ENCODE peak calls at places on chromosomes 3 and 15, in eight cellular contexts. One of them, this sample, is unnamed.

GRCh38 chr15:49079340-49080039 is 33.2 kb upstream of the SECISBP2L start:
- DNase-seq in fibroblast of lung: no peak
- DNase-seq in body of pancreas: no peak
- DNase-seq in uterus: no peak
- DNase-seq in kidney: no peak
- DNase-seq in tibial nerve: no peak
- DNase-seq in aorta: no peak
- DNase-seq in adrenal gland: no peak
- DNase-seq in this sample: no peak

GRCh38 chr3:171383206-171384018 is 76.8 kb downstream of the TNIK start:
- DNase-seq in aorta: no peak
- DNase-seq in body of pancreas: no peak
- DNase-seq in kidney: no peak
- DNase-seq in uterus: no peak
- DNase-seq in adrenal gland: no peak
- DNase-seq in tibial nerve: no peak
- DNase-seq in fibroblast of lung: peak; percentile 71
- DNase-seq in this sample: no peak

GRCh38 chr3:53817809-53818208 is 28.4 kb downstream of the CHDH start:
- DNase-seq in adrenal gland: no peak
- DNase-seq in tibial nerve: no peak
- DNase-seq in uterus: no peak
- DNase-seq in aorta: peak; percentile 57
- DNase-seq in fibroblast of lung: no peak
- DNase-seq in kidney: peak; percentile 57
- DNase-seq in body of pancreas: no peak
- DNase-seq in this sample: peak; percentile 43

GRCh38 chr3:12116892-12117291 is 41.8 kb downstream of the TIMP4 start:
- DNase-seq in aorta: no peak
- DNase-seq in adrenal gland: no peak
- DNase-seq in tibial nerve: no peak
- DNase-seq in kidney: no peak
- DNase-seq in fibroblast of lung: no peak
- DNase-seq in uterus: no peak
- DNase-seq in body of pancreas: no peak
- DNase-seq in this sample: no peak

GRCh38 chr3:5022966-5023776 is 43.9 kb downstream of the BHLHE40 start:
- DNase-seq in kidney: peak; percentile 91
- DNase-seq in body of pancreas: peak; percentile 82
- DNase-seq in uterus: peak; percentile 82
- DNase-seq in aorta: peak; percentile 92
- DNase-seq in tibial nerve: no peak
- DNase-seq in fibroblast of lung: peak; percentile 100
- DNase-seq in adrenal gland: no peak
- DNase-seq in this sample: no peak

GRCh38 chr15:61227269-61228024 is 1.7 kb downstream of the RORA start:
- DNase-seq in body of pancreas: peak; percentile 12
- DNase-seq in adrenal gland: peak; percentile 40
- DNase-seq in fibroblast of lung: peak; percentile 80
- DNase-seq in aorta: peak; percentile 80
- DNase-seq in uterus: peak; percentile 34
- DNase-seq in kidney: peak; percentile 62
- DNase-seq in tibial nerve: no peak
- DNase-seq in this sample: no peak

GRCh38 chr3:51709004-51709420 is 2.1 kb downstream of the GRM2 start:
- DNase-seq in body of pancreas: peak; percentile 8
- DNase-seq in adrenal gland: peak; percentile 12
- DNase-seq in kidney: peak; percentile 61
- DNase-seq in tibial nerve: no peak
- DNase-seq in uterus: peak; percentile 6
- DNase-seq in fibroblast of lung: no peak
- DNase-seq in aorta: peak; percentile 68
- DNase-seq in this sample: no peak

GRCh38 chr3:102006812-102007485 is 157.6 kb downstream of the NFKBIZ start:
- DNase-seq in kidney: no peak
- DNase-seq in adrenal gland: no peak
- DNase-seq in tibial nerve: no peak
- DNase-seq in aorta: no peak
- DNase-seq in fibroblast of lung: peak; percentile 98
- DNase-seq in uterus: peak; percentile 19
- DNase-seq in body of pancreas: peak; percentile 29
- DNase-seq in this sample: no peak

GRCh38 chr3:59946401-59946800 is 896.6 kb upstream of the CFAP20DC start:
- DNase-seq in body of pancreas: no peak
- DNase-seq in uterus: no peak
- DNase-seq in adrenal gland: no peak
- DNase-seq in tibial nerve: no peak
- DNase-seq in kidney: no peak
- DNase-seq in fibroblast of lung: no peak
- DNase-seq in aorta: no peak
- DNase-seq in this sample: no peak

GRCh38 chr3:45477838-45478237 is 89.5 kb downstream of the LARS2 start:
- DNase-seq in body of pancreas: no peak
- DNase-seq in aorta: no peak
- DNase-seq in uterus: no peak
- DNase-seq in tibial nerve: no peak
- DNase-seq in kidney: no peak
- DNase-seq in fibroblast of lung: no peak
- DNase-seq in adrenal gland: no peak
- DNase-seq in this sample: no peak

GRCh38 chr3:62567097-62568021 is 194.0 kb upstream of the FEZF2 start:
- DNase-seq in uterus: peak; percentile 20
- DNase-seq in aorta: no peak
- DNase-seq in tibial nerve: no peak
- DNase-seq in adrenal gland: peak; percentile 62
- DNase-seq in fibroblast of lung: peak; percentile 86
- DNase-seq in body of pancreas: peak; percentile 17
- DNase-seq in kidney: no peak
- DNase-seq in this sample: no peak

GRCh38 chr15:55230051-55230670 is 33.4 kb upstream of the RSL24D1 start:
- DNase-seq in uterus: no peak
- DNase-seq in aorta: no peak
- DNase-seq in kidney: no peak
- DNase-seq in tibial nerve: no peak
- DNase-seq in body of pancreas: no peak
- DNase-seq in fibroblast of lung: peak; percentile 76
- DNase-seq in adrenal gland: no peak
- DNase-seq in this sample: no peak

GRCh38 chr15:28886431-28887343 is 913 bp downstream of the APBA2 start:
- DNase-seq in uterus: no peak
- DNase-seq in aorta: peak; percentile 64
- DNase-seq in adrenal gland: no peak
- DNase-seq in fibroblast of lung: no peak
- DNase-seq in kidney: peak; percentile 32
- DNase-seq in tibial nerve: no peak
- DNase-seq in body of pancreas: no peak
- DNase-seq in this sample: no peak

GRCh38 chr3:119571230-119571629 is 8.1 kb upstream of the ADPRH start:
- DNase-seq in tibial nerve: no peak
- DNase-seq in uterus: no peak
- DNase-seq in adrenal gland: no peak
- DNase-seq in kidney: no peak
- DNase-seq in fibroblast of lung: no peak
- DNase-seq in aorta: no peak
- DNase-seq in body of pancreas: no peak
- DNase-seq in this sample: no peak

GRCh38 chr3:192091831-192092230 is 630.9 kb downstream of the PYDC2 start:
- DNase-seq in tibial nerve: no peak
- DNase-seq in aorta: no peak
- DNase-seq in fibroblast of lung: peak; percentile 74
- DNase-seq in kidney: no peak
- DNase-seq in body of pancreas: no peak
- DNase-seq in uterus: no peak
- DNase-seq in adrenal gland: no peak
- DNase-seq in this sample: no peak

GRCh38 chr3:194872669-194872977 is 186.9 kb downstream of the FAM43A start:
- DNase-seq in fibroblast of lung: peak; percentile 78
- DNase-seq in uterus: no peak
- DNase-seq in adrenal gland: no peak
- DNase-seq in kidney: no peak
- DNase-seq in body of pancreas: no peak
- DNase-seq in tibial nerve: no peak
- DNase-seq in aorta: no peak
- DNase-seq in this sample: no peak

GRCh38 chr3:46915297-46915822 is 37.8 kb downstream of the PTH1R start:
- DNase-seq in fibroblast of lung: no peak
- DNase-seq in body of pancreas: peak; percentile 4
- DNase-seq in uterus: no peak
- DNase-seq in aorta: peak; percentile 36
- DNase-seq in adrenal gland: peak; percentile 12
- DNase-seq in kidney: peak; percentile 21
- DNase-seq in tibial nerve: no peak
- DNase-seq in this sample: peak; percentile 8

GRCh38 chr3:159432721-159433300 is 555.8 kb upstream of the IL12A start:
- DNase-seq in fibroblast of lung: peak; percentile 74
- DNase-seq in adrenal gland: no peak
- DNase-seq in aorta: no peak
- DNase-seq in body of pancreas: no peak
- DNase-seq in uterus: no peak
- DNase-seq in kidney: no peak
- DNase-seq in tibial nerve: no peak
- DNase-seq in this sample: no peak

GRCh38 chr3:112633191-112633590 is 7.8 kb downstream of the CCDC80 start:
- DNase-seq in aorta: no peak
- DNase-seq in kidney: no peak
- DNase-seq in fibroblast of lung: no peak
- DNase-seq in body of pancreas: no peak
- DNase-seq in adrenal gland: no peak
- DNase-seq in tibial nerve: no peak
- DNase-seq in uterus: no peak
- DNase-seq in this sample: no peak
- H3K4me1 ChIP-seq in aorta: no peaks in the 10 kb centered on the region
- H3K4me1 ChIP-seq in kidney: no peaks in the 10 kb centered on the region
- H3K4me1 ChIP-seq in fibroblast of lung: peaks cover 22% of the 10 kb centered on the region
- H3K4me1 ChIP-seq in body of pancreas: no peaks in the 10 kb centered on the region
- H3K4me1 ChIP-seq in adrenal gland: peaks cover 5% of the 10 kb centered on the region
- H3K4me1 ChIP-seq in tibial nerve: peaks cover 49% of the 10 kb centered on the region
- H3K4me1 ChIP-seq in uterus: peaks cover 12% of the 10 kb centered on the region
- H3K4me1 ChIP-seq in this sample: no peaks in the 10 kb centered on the region

DNA sequence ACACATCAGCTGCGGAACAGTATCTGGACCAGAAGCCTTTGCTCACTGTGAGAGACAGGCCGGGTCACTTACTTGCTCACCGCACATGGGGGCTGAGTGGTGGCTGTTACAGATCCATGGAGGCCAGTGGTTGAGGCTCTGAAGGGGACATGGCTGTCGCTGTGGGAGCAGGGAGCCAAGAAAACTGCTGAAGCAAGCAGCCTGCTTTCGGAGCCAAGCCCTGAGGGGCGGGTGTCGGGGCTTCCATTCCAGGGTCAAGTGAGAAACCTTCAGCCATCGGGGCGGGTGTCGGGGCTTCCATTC is 42.3 kb upstream of the ADAMTS17 start:
- DNase-seq in uterus: no peak
- DNase-seq in body of pancreas: no peak
- DNase-seq in adrenal gland: no peak
- DNase-seq in fibroblast of lung: no peak
- DNase-seq in aorta: no peak
- DNase-seq in kidney: no peak
- DNase-seq in tibial nerve: no peak
- DNase-seq in this sample: no peak
- H3K9me3 ChIP-seq in uterus: peaks cover 7% of the 10 kb centered on the region
- H3K9me3 ChIP-seq in body of pancreas: no peaks in the 10 kb centered on the region
- H3K9me3 ChIP-seq in adrenal gland: no peaks in the 10 kb centered on the region
- H3K9me3 ChIP-seq in fibroblast of lung: no peaks in the 10 kb centered on the region
- H3K9me3 ChIP-seq in aorta: peaks cover 14% of the 10 kb centered on the region
- H3K9me3 ChIP-seq in kidney: no peaks in the 10 kb centered on the region
- H3K9me3 ChIP-seq in tibial nerve: no peaks in the 10 kb centered on the region
- H3K9me3 ChIP-seq in this sample: peaks cover 11% of the 10 kb centered on the region

GRCh38 chr15:63232400-63232799 is 43.0 kb downstream of the RAB8B start:
- DNase-seq in adrenal gland: no peak
- DNase-seq in body of pancreas: no peak
- DNase-seq in aorta: no peak
- DNase-seq in uterus: no peak
- DNase-seq in kidney: no peak
- DNase-seq in tibial nerve: no peak
- DNase-seq in fibroblast of lung: no peak
- DNase-seq in this sample: no peak

GRCh38 chr15:63232943-63233342 is 43.5 kb downstream of the RAB8B start:
- DNase-seq in kidney: no peak
- DNase-seq in tibial nerve: no peak
- DNase-seq in aorta: no peak
- DNase-seq in body of pancreas: no peak
- DNase-seq in uterus: no peak
- DNase-seq in fibroblast of lung: no peak
- DNase-seq in adrenal gland: peak; percentile 42
- DNase-seq in this sample: no peak

GRCh38 chr15:63233667-63234419 is 43.6 kb upstream of the APH1B start:
- DNase-seq in kidney: no peak
- DNase-seq in adrenal gland: no peak
- DNase-seq in fibroblast of lung: peak; percentile 89
- DNase-seq in aorta: no peak
- DNase-seq in body of pancreas: no peak
- DNase-seq in uterus: no peak
- DNase-seq in tibial nerve: no peak
- DNase-seq in this sample: no peak

GRCh38 chr15:63236272-63236671 is 41.1 kb upstream of the APH1B start:
- DNase-seq in aorta: no peak
- DNase-seq in uterus: no peak
- DNase-seq in adrenal gland: peak; percentile 46
- DNase-seq in tibial nerve: no peak
- DNase-seq in body of pancreas: no peak
- DNase-seq in fibroblast of lung: peak; percentile 89
- DNase-seq in kidney: no peak
- DNase-seq in this sample: no peak

GRCh38 chr15:63234479-63234878 is 42.9 kb upstream of the APH1B start:
- DNase-seq in tibial nerve: peak; percentile 31
- DNase-seq in adrenal gland: peak; percentile 75
- DNase-seq in uterus: peak; percentile 48
- DNase-seq in kidney: peak; percentile 74
- DNase-seq in fibroblast of lung: peak; percentile 80
- DNase-seq in aorta: peak; percentile 74
- DNase-seq in body of pancreas: peak; percentile 44
- DNase-seq in this sample: peak; percentile 59
- H3K4me3 ChIP-seq in tibial nerve: no peak overlapping the region
- H3K4me3 ChIP-seq in adrenal gland: no peak overlapping the region
- H3K4me3 ChIP-seq in uterus: no peak overlapping the region
- H3K4me3 ChIP-seq in kidney: peak overlapping the region; percentile 7
- H3K4me3 ChIP-seq in fibroblast of lung: peak overlapping the region; percentile 8
- H3K4me3 ChIP-seq in aorta: no peak overlapping the region
- H3K4me3 ChIP-seq in body of pancreas: no peak overlapping the region
- H3K4me3 ChIP-seq in this sample: no peak overlapping the region

DNA sequence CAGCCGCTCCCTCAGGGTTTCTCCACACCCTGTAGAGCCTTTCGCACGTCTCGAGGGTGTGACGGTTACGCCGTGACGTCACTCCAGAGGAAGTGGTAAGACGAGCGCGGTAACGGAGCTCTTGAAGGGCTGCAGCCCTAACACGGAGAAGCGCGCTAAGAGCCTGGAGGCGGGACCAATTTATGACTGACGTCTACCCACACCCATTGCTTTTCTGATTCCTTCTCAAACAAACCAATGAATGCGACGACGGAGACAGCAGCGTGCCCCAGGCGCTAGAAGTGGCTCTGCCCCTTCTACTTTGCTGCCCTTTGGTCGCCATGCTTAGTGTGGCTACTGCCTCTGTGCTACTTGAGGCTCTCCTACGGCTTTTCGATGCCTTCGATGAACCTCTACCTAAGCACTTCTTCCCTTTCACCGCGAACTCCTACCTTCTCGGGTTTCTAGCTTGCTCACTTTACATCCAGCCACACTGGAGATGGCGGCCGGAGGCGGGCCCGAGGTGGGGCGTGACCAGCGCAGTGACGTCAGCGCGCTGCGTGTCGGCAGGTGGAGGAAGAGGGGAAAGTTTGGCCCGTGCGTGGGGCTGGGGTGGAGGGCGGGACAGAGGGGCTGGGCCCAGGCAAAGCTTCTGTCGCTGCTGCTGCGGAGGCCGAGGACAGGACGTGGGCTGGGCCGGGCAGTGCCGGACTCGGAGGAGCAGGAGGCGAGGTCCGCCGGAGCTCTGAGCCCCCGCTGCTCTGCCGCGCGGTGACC is at the start of gene OXSR1:
- DNase-seq in uterus: peak; percentile 97
- DNase-seq in aorta: peak; percentile 99
- DNase-seq in adrenal gland: peak; percentile 100
- DNase-seq in tibial nerve: peak; percentile 98
- DNase-seq in kidney: peak; percentile 99
- DNase-seq in fibroblast of lung: peak; percentile 100
- DNase-seq in body of pancreas: peak; percentile 99
- DNase-seq in this sample: peak; percentile 98
- H3K4me1 ChIP-seq in uterus: no peaks in the 10 kb centered on the region
- H3K4me1 ChIP-seq in aorta: peaks cover 2% of the 10 kb centered on the region
- H3K4me1 ChIP-seq in adrenal gland: peaks cover 38% of the 10 kb centered on the region
- H3K4me1 ChIP-seq in tibial nerve: peaks cover 27% of the 10 kb centered on the region
- H3K4me1 ChIP-seq in kidney: peaks cover 9% of the 10 kb centered on the region
- H3K4me1 ChIP-seq in fibroblast of lung: peaks cover 11% of the 10 kb centered on the region
- H3K4me1 ChIP-seq in body of pancreas: peaks cover 26% of the 10 kb centered on the region
- H3K4me1 ChIP-seq in this sample: peaks cover 9% of the 10 kb centered on the region